ENCODE peak calls at places on chromosomes 6 and 20, in six cellular contexts. One of them, this sample, is unnamed. For H3K36me3, the result is how much of the 10 kb centered on the place peaks cover.

GRCh38 chr6:31870385-31870921 is 7.8 kb upstream of the NEU1 start:
- DNase-seq in cardiac muscle cell: no peak
- DNase-seq in spleen: no peak
- DNase-seq in transverse colon: no peak
- DNase-seq in CD8-positive, alpha-beta T cell: no peak
- DNase-seq in lung: no peak
- DNase-seq in this sample: no peak

GRCh38 chr20:62395311-62396242 is 8.7 kb downstream of the RPS21 start:
- DNase-seq in CD8-positive, alpha-beta T cell: no peak
- DNase-seq in transverse colon: no peak
- DNase-seq in cardiac muscle cell: no peak
- DNase-seq in lung: no peak
- DNase-seq in spleen: no peak
- DNase-seq in this sample: no peak

GRCh38 chr20:3727333-3728035 is 5.0 kb upstream of the HSPA12B start:
- DNase-seq in lung: no peak
- DNase-seq in cardiac muscle cell: peak
- DNase-seq in transverse colon: no peak
- DNase-seq in spleen: peak
- DNase-seq in CD8-positive, alpha-beta T cell: no peak
- DNase-seq in this sample: no peak

GRCh38 chr6:80214436-80215022 is 108.1 kb downstream of the BCKDHB start:
- DNase-seq in spleen: no peak
- DNase-seq in lung: no peak
- DNase-seq in CD8-positive, alpha-beta T cell: no peak
- DNase-seq in cardiac muscle cell: peak
- DNase-seq in transverse colon: peak
- DNase-seq in this sample: peak

GRCh38 chr20:18288748-18289705 is 700 bp downstream of the ZNF133 start:
- DNase-seq in cardiac muscle cell: peak
- DNase-seq in spleen: peak
- DNase-seq in CD8-positive, alpha-beta T cell: no peak
- DNase-seq in lung: peak
- DNase-seq in transverse colon: no peak
- DNase-seq in this sample: peak

GRCh38 chr6:82589509-82590206 is 226.0 kb downstream of the TPBG start:
- DNase-seq in lung: no peak
- DNase-seq in CD8-positive, alpha-beta T cell: no peak
- DNase-seq in cardiac muscle cell: peak
- DNase-seq in spleen: no peak
- DNase-seq in transverse colon: no peak
- DNase-seq in this sample: peak

GRCh38 chr6:46815130-46815529 is 21.9 kb downstream of the MEP1A start:
- DNase-seq in lung: no peak
- DNase-seq in transverse colon: peak
- DNase-seq in CD8-positive, alpha-beta T cell: no peak
- DNase-seq in spleen: no peak
- DNase-seq in cardiac muscle cell: no peak
- DNase-seq in this sample: no peak

GRCh38 chr6:11363881-11364576 is 131.6 kb upstream of the NEDD9 start:
- DNase-seq in CD8-positive, alpha-beta T cell: no peak
- DNase-seq in spleen: no peak
- DNase-seq in lung: no peak
- DNase-seq in transverse colon: no peak
- DNase-seq in cardiac muscle cell: no peak
- DNase-seq in this sample: no peak

GRCh38 chr6:159941286-159942113 is 27.4 kb upstream of the IGF2R start:
- DNase-seq in CD8-positive, alpha-beta T cell: peak
- DNase-seq in transverse colon: no peak
- DNase-seq in spleen: no peak
- DNase-seq in cardiac muscle cell: peak
- DNase-seq in lung: no peak
- DNase-seq in this sample: peak

GRCh38 chr20:63074182-63074581 is 67.4 kb upstream of the BHLHE23 start:
- DNase-seq in CD8-positive, alpha-beta T cell: no peak
- DNase-seq in lung: no peak
- DNase-seq in spleen: peak
- DNase-seq in cardiac muscle cell: no peak
- DNase-seq in transverse colon: no peak
- DNase-seq in this sample: no peak

GRCh38 chr20:20731945-20732296 is 19.5 kb upstream of the RALGAPA2 start:
- DNase-seq in cardiac muscle cell: peak
- DNase-seq in spleen: no peak
- DNase-seq in lung: no peak
- DNase-seq in CD8-positive, alpha-beta T cell: no peak
- DNase-seq in transverse colon: no peak
- DNase-seq in this sample: peak

GRCh38 chr6:120202878-120203277 is 853.3 kb upstream of the MAN1A1 start:
- DNase-seq in lung: no peak
- DNase-seq in CD8-positive, alpha-beta T cell: no peak
- DNase-seq in transverse colon: no peak
- DNase-seq in cardiac muscle cell: no peak
- DNase-seq in spleen: no peak
- DNase-seq in this sample: no peak

GRCh38 chr6:156731436-156731835 is 45.7 kb upstream of the ARID1B start:
- DNase-seq in cardiac muscle cell: peak
- DNase-seq in spleen: no peak
- DNase-seq in transverse colon: no peak
- DNase-seq in lung: no peak
- DNase-seq in CD8-positive, alpha-beta T cell: no peak
- DNase-seq in this sample: peak

GRCh38 chr6:162671580-162672165 is 55.9 kb downstream of the PRKN start:
- DNase-seq in lung: no peak
- DNase-seq in cardiac muscle cell: no peak
- DNase-seq in spleen: no peak
- DNase-seq in CD8-positive, alpha-beta T cell: no peak
- DNase-seq in transverse colon: no peak
- DNase-seq in this sample: no peak

GRCh38 chr6:168916576-168917207 is 337.0 kb downstream of the THBS2 start:
- DNase-seq in cardiac muscle cell: peak
- DNase-seq in lung: no peak
- DNase-seq in spleen: no peak
- DNase-seq in CD8-positive, alpha-beta T cell: no peak
- DNase-seq in transverse colon: no peak
- DNase-seq in this sample: no peak

GRCh38 chr20:49280463-49281058 is 2.7 kb upstream of the ZNFX1 start:
- DNase-seq in transverse colon: no peak
- DNase-seq in cardiac muscle cell: no peak
- DNase-seq in lung: no peak
- DNase-seq in CD8-positive, alpha-beta T cell: no peak
- DNase-seq in spleen: no peak
- DNase-seq in this sample: no peak

GRCh38 chr6:5682530-5682929 is 324.2 kb downstream of the NRN1 start:
- DNase-seq in transverse colon: no peak
- DNase-seq in lung: no peak
- DNase-seq in CD8-positive, alpha-beta T cell: no peak
- DNase-seq in spleen: no peak
- DNase-seq in cardiac muscle cell: no peak
- DNase-seq in this sample: no peak

GRCh38 chr6:136123464-136123863 is 126.6 kb downstream of the MTFR2 start:
- DNase-seq in transverse colon: no peak
- DNase-seq in lung: no peak
- DNase-seq in CD8-positive, alpha-beta T cell: no peak
- DNase-seq in cardiac muscle cell: peak
- DNase-seq in spleen: no peak
- DNase-seq in this sample: no peak

GRCh38 chr6:34514112-34514511 is 42.0 kb downstream of the SPDEF start:
- DNase-seq in cardiac muscle cell: no peak
- DNase-seq in transverse colon: no peak
- DNase-seq in lung: no peak
- DNase-seq in CD8-positive, alpha-beta T cell: no peak
- DNase-seq in spleen: peak
- DNase-seq in this sample: no peak

DNA sequence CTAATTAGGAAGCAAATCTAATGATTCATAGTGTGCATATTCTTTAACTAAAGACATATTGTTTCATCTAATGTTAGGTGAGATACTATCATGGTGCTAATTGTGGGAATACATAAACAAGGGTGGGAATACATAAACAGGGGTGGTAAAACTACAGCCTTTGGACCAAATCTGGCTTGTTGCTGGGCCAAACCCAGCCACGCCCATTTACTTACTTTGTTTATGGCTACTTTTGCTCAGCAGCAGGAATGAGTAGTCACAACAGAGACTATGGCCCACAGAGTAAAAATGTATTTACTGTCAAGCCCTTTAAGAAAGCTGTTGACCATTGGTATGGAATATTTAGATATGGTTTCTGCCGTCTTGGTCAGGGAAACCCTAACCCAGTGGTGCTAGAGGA is 31.7 kb downstream of the FAM135A start:
- DNase-seq in lung: no peak
- DNase-seq in spleen: no peak
- DNase-seq in cardiac muscle cell: no peak
- DNase-seq in CD8-positive, alpha-beta T cell: no peak
- DNase-seq in transverse colon: peak
- DNase-seq in this sample: no peak
- H3K36me3 ChIP-seq in lung: under half
- H3K36me3 ChIP-seq in spleen: under half
- H3K36me3 ChIP-seq in cardiac muscle cell: under half
- H3K36me3 ChIP-seq in CD8-positive, alpha-beta T cell: under half
- H3K36me3 ChIP-seq in transverse colon: under half
- H3K36me3 ChIP-seq in this sample: under half

GRCh38 chr6:163825033-163825432 is 410.5 kb downstream of the QKI start:
- DNase-seq in transverse colon: no peak
- DNase-seq in CD8-positive, alpha-beta T cell: no peak
- DNase-seq in spleen: no peak
- DNase-seq in lung: no peak
- DNase-seq in cardiac muscle cell: peak
- DNase-seq in this sample: peak

GRCh38 chr6:163820171-163820570 is 405.7 kb downstream of the QKI start:
- DNase-seq in spleen: no peak
- DNase-seq in CD8-positive, alpha-beta T cell: no peak
- DNase-seq in lung: no peak
- DNase-seq in cardiac muscle cell: no peak
- DNase-seq in transverse colon: no peak
- DNase-seq in this sample: no peak

GRCh38 chr6:163818719-163819118 is 404.2 kb downstream of the QKI start:
- DNase-seq in spleen: no peak
- DNase-seq in transverse colon: no peak
- DNase-seq in CD8-positive, alpha-beta T cell: no peak
- DNase-seq in lung: no peak
- DNase-seq in cardiac muscle cell: no peak
- DNase-seq in this sample: no peak

GRCh38 chr6:163823577-163823976 is 409.1 kb downstream of the QKI start:
- DNase-seq in cardiac muscle cell: no peak
- DNase-seq in transverse colon: no peak
- DNase-seq in spleen: no peak
- DNase-seq in lung: no peak
- DNase-seq in CD8-positive, alpha-beta T cell: no peak
- DNase-seq in this sample: no peak

GRCh38 chr6:163820745-163821456 is 406.4 kb downstream of the QKI start:
- DNase-seq in lung: no peak
- DNase-seq in CD8-positive, alpha-beta T cell: no peak
- DNase-seq in transverse colon: no peak
- DNase-seq in spleen: no peak
- DNase-seq in cardiac muscle cell: no peak
- DNase-seq in this sample: no peak
- TF ChIP-seq CTCF in lung: no peak
- TF ChIP-seq CTCF in CD8-positive, alpha-beta T cell: no peak
- TF ChIP-seq CTCF in transverse colon: no peak
- TF ChIP-seq CTCF in spleen: no peak
- TF ChIP-seq CTCF in cardiac muscle cell: no peak
- TF ChIP-seq CTCF in this sample: no peak

GRCh38 chr6:54291738-54292137 is 16.5 kb upstream of the TINAG start:
- DNase-seq in transverse colon: no peak
- DNase-seq in lung: no peak
- DNase-seq in cardiac muscle cell: peak
- DNase-seq in spleen: no peak
- DNase-seq in CD8-positive, alpha-beta T cell: no peak
- DNase-seq in this sample: no peak
- H3K27ac ChIP-seq in transverse colon: no peak
- H3K27ac ChIP-seq in lung: no peak
- H3K27ac ChIP-seq in cardiac muscle cell: no peak
- H3K27ac ChIP-seq in spleen: no peak
- H3K27ac ChIP-seq in CD8-positive, alpha-beta T cell: no peak
- H3K27ac ChIP-seq in this sample: peak

DNA sequence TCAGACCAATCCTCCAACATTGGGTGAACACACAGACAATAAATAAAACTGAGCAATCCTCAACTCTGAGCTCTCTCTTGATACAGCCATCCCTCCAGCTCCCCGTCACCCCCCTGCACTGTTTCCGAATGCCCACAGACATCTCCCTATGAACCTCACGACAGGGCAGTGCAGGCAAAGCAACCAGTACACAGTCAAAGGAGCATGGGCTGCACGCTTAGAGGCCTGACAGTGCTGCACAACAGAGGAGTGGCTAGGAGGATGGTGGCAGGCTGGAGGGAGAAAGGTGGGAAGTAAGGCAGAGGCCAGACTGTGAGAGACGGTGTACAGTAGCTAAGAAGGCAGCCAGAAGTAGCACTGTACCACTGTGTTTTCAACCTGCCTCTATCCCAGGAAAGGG is 24.0 kb downstream of the FYN start:
- DNase-seq in lung: no peak
- DNase-seq in transverse colon: no peak
- DNase-seq in spleen: no peak
- DNase-seq in cardiac muscle cell: no peak
- DNase-seq in CD8-positive, alpha-beta T cell: no peak
- DNase-seq in this sample: no peak
- H3K36me3 ChIP-seq in lung: under half
- H3K36me3 ChIP-seq in transverse colon: under half
- H3K36me3 ChIP-seq in spleen: under half
- H3K36me3 ChIP-seq in cardiac muscle cell: under half
- H3K36me3 ChIP-seq in CD8-positive, alpha-beta T cell: under half
- H3K36me3 ChIP-seq in this sample: under half

GRCh38 chr6:27605401-27606342 is 132.8 kb upstream of the ZNF184 start:
- DNase-seq in CD8-positive, alpha-beta T cell: no peak
- DNase-seq in cardiac muscle cell: peak
- DNase-seq in lung: no peak
- DNase-seq in transverse colon: no peak
- DNase-seq in spleen: no peak
- DNase-seq in this sample: peak

GRCh38 chr6:27611451-27611850 is 138.5 kb upstream of the ZNF184 start:
- DNase-seq in lung: no peak
- DNase-seq in CD8-positive, alpha-beta T cell: no peak
- DNase-seq in cardiac muscle cell: no peak
- DNase-seq in spleen: no peak
- DNase-seq in transverse colon: no peak
- DNase-seq in this sample: no peak

GRCh38 chr6:27604986-27605385 is 132.1 kb upstream of the ZNF184 start:
- DNase-seq in transverse colon: no peak
- DNase-seq in CD8-positive, alpha-beta T cell: no peak
- DNase-seq in spleen: no peak
- DNase-seq in lung: no peak
- DNase-seq in cardiac muscle cell: peak
- DNase-seq in this sample: peak

GRCh38 chr6:27608916-27609883 is 136.3 kb upstream of the ZNF184 start:
- DNase-seq in cardiac muscle cell: peak
- DNase-seq in CD8-positive, alpha-beta T cell: no peak
- DNase-seq in lung: peak
- DNase-seq in spleen: no peak
- DNase-seq in transverse colon: no peak
- DNase-seq in this sample: peak
- TF ChIP-seq CTCF in cardiac muscle cell: peak
- TF ChIP-seq CTCF in CD8-positive, alpha-beta T cell: peak
- TF ChIP-seq CTCF in lung: no peak
- TF ChIP-seq CTCF in spleen: peak
- TF ChIP-seq CTCF in transverse colon: peak
- TF ChIP-seq CTCF in this sample: peak

GRCh38 chr6:36997811-36998722 is 7.4 kb upstream of the FGD2 start:
- DNase-seq in cardiac muscle cell: no peak
- DNase-seq in spleen: no peak
- DNase-seq in transverse colon: peak
- DNase-seq in lung: no peak
- DNase-seq in CD8-positive, alpha-beta T cell: no peak
- DNase-seq in this sample: no peak
- H3K27ac ChIP-seq in cardiac muscle cell: peak
- H3K27ac ChIP-seq in spleen: peak
- H3K27ac ChIP-seq in transverse colon: peak
- H3K27ac ChIP-seq in lung: peak
- H3K27ac ChIP-seq in CD8-positive, alpha-beta T cell: no peak
- H3K27ac ChIP-seq in this sample: no peak

This sample was measured in brain microvascular endothelial cell.